ENCODE peak calls at places on chromosome 15, in eight cellular contexts. A is Caco-2, C is amniotic stem cell, J is ureter, R is fibroblast of gingiva, M is cardiac muscle cell, U is AG09319, H is anterior cingulate cortex. D is an unnamed sample.

GRCh38 chr15:70281811-70282307 is 184.1 kb upstream of the TLE3 start:
- DNase-seq in A (no peak), C (no peak), J (no peak), R (no peak), M (peak), U (no peak), H (no peak), D (no peak)

GRCh38 chr15:48336940-48337339 is 5.7 kb downstream of the DUT start:
- DNase-seq in A (no peak), C (no peak), J (no peak), R (no peak), M (peak), U (no peak), H (no peak), D (peak)

GRCh38 chr15:90681480-90681879 is 35.7 kb upstream of the BLM start:
- DNase-seq in A (no peak), C (no peak), J (no peak), R (peak), M (peak), U (peak), H (no peak), D (no peak)

GRCh38 chr15:25333049-25333448 is 105.8 kb downstream of the UBE3A start:
- DNase-seq in A (no peak), C (no peak), J (no peak), R (no peak), M (no peak), U (no peak), H (no peak), D (no peak)

GRCh38 chr15:92906563-92907081 is 6.5 kb downstream of the CHD2 start:
- DNase-seq in A (no peak), C (no peak), J (no peak), R (peak), M (no peak), U (no peak), H (no peak), D (no peak)

GRCh38 chr15:90306560-90306959 is 41.1 kb downstream of the NGRN start:
- DNase-seq in A (no peak), C (no peak), J (no peak), R (no peak), M (no peak), U (no peak), H (no peak), D (no peak)

GRCh38 chr15:82021992-82022391 is 23.8 kb downstream of the MEX3B start:
- DNase-seq in A (no peak), C (no peak), J (peak), R (no peak), M (peak), U (no peak), H (no peak), D (no peak)

GRCh38 chr15:91704343-91704742 is 149.2 kb upstream of the SLCO3A1 start:
- DNase-seq in A (no peak), C (no peak), J (no peak), R (no peak), M (peak), U (no peak), H (no peak), D (no peak)

GRCh38 chr15:40081691-40082194 is 26.9 kb downstream of the BMF start:
- DNase-seq in A (peak), C (no peak), J (no peak), R (peak), M (peak), U (no peak), H (peak), D (peak)

GRCh38 chr15:90877996-90878395 is 6.3 kb upstream of the FES start:
- DNase-seq in A (no peak), C (no peak), J (no peak), R (no peak), M (no peak), U (no peak), H (no peak), D (no peak)

GRCh38 chr15:57589276-57590073 is 2.2 kb upstream of the MYZAP start:
- DNase-seq in A (no peak), C (no peak), J (no peak), R (no peak), M (no peak), U (no peak), H (no peak), D (no peak)

GRCh38 chr15:80970018-80970657 is 19.5 kb downstream of the MESD start:
- DNase-seq in A (no peak), C (no peak), J (peak), R (peak), M (peak), U (no peak), H (peak), D (peak)

GRCh38 chr15:77870195-77871065 is 207.1 kb downstream of the TBC1D2B start:
- DNase-seq in A (peak), C (no peak), J (peak), R (peak), M (peak), U (peak), H (peak), D (peak)

GRCh38 chr15:25175789-25176615 is 221.2 kb downstream of the SNRPN start:
- DNase-seq in A (no peak), C (no peak), J (no peak), R (no peak), M (no peak), U (no peak), H (no peak), D (no peak)

GRCh38 chr15:87648278-87648677 is 608.3 kb downstream of the NTRK3 start:
- DNase-seq in A (no peak), C (no peak), J (no peak), R (no peak), M (peak), U (no peak), H (no peak), D (no peak)

D was measured in HepG2.